ENCODE peak calls at places on chromosomes 6 and 20, in six cellular contexts. C, K, M, U, E and T are unnamed samples. For H3K4me1, the result is how much of the 10 kb centered on the place peaks cover.

GRCh38 chr6:145453376-145453775 is 281.9 kb downstream of the EPM2A start:
- DNase-seq in C (no peak), K (no peak), M (no peak), U (no peak), E (no peak), T (no peak)

GRCh38 chr6:127148511-127148910 is 30.0 kb downstream of the RSPO3 start:
- DNase-seq in C (no peak), K (no peak), M (no peak), U (no peak), E (no peak), T (no peak)

GRCh38 chr20:45639687-45640086 is 8.6 kb upstream of the WFDC9 start:
- DNase-seq in C (no peak), K (no peak), M (no peak), U (no peak), E (no peak), T (no peak)

GRCh38 chr6:120608826-120609225 is 725.5 kb downstream of the TBC1D32 start:
- DNase-seq in C (no peak), K (no peak), M (no peak), U (no peak), E (no peak), T (no peak)

GRCh38 chr6:161802231-161802630 is 528.4 kb upstream of the AGPAT4 start:
- DNase-seq in C (no peak), K (no peak), M (no peak), U (no peak), E (no peak), T (no peak)

GRCh38 chr6:83867527-83868161 is 8.2 kb downstream of the CYB5R4 start:
- DNase-seq in C (peak), K (peak), M (no peak), U (no peak), E (peak), T (peak)

GRCh38 chr6:87979737-87980136 is 67.9 kb upstream of the SPACA1 start:
- DNase-seq in C (no peak), K (no peak), M (no peak), U (no peak), E (no peak), T (no peak)

GRCh38 chr6:133609404-133610270 is 279.3 kb upstream of the TCF21 start:
- DNase-seq in C (no peak), K (no peak), M (no peak), U (no peak), E (no peak), T (no peak)

GRCh38 chr6:451847-452246 is 60.3 kb downstream of the IRF4 start:
- DNase-seq in C (no peak), K (no peak), M (no peak), U (no peak), E (no peak), T (no peak)

GRCh38 chr6:128464790-128465189 is 55.6 kb downstream of the PTPRK start:
- DNase-seq in C (no peak), K (no peak), M (no peak), U (no peak), E (no peak), T (no peak)

GRCh38 chr20:478949-479429 is 16.7 kb upstream of the TBC1D20 start:
- DNase-seq in C (peak), K (no peak), M (no peak), U (no peak), E (peak), T (peak)

GRCh38 chr20:11174861-11175260 is 501.1 kb upstream of the JAG1 start:
- DNase-seq in C (no peak), K (no peak), M (no peak), U (no peak), E (no peak), T (no peak)

GRCh38 chr20:3101737-3102574 is 17.4 kb upstream of the AVP start:
- DNase-seq in C (no peak), K (no peak), M (peak), U (no peak), E (no peak), T (no peak)

GRCh38 chr6:26156850-26157149 is 69.6 kb downstream of the HFE start:
- DNase-seq in C (no peak), K (no peak), M (no peak), U (no peak), E (no peak), T (no peak)

GRCh38 chr6:124967444-124967843 is 5.2 kb downstream of the RNF217 start:
- DNase-seq in C (no peak), K (no peak), M (no peak), U (no peak), E (no peak), T (no peak)

GRCh38 chr6:124970763-124971162 is 8.5 kb downstream of the RNF217 start:
- DNase-seq in C (no peak), K (no peak), M (no peak), U (no peak), E (no peak), T (no peak)

GRCh38 chr6:124970243-124970642 is 8.0 kb downstream of the RNF217 start:
- DNase-seq in C (no peak), K (no peak), M (no peak), U (no peak), E (no peak), T (no peak)

GRCh38 chr6:124964764-124965105 is 2.5 kb downstream of the RNF217 start:
- DNase-seq in C (no peak), K (no peak), M (no peak), U (no peak), E (no peak), T (no peak)

DNA sequence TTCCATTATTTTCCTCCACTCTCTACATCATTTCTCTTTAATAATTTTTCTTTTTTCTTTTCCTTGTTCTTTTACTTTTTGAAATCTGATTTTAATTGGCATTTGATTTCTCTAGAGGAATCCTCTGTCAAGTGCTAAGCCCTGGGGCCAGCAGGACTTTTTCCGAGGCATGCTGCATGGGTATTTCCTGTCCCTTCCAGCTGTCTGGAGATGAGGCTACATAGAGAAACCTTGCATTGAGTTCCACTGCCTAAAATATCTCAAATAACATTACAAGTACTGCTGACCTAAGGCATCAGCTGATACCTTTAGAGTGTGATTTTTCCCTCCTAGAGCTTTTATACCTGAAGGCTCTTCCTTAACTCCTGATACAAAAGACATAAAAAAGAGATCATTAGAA is 6.2 kb downstream of the RNF217 start:
- DNase-seq in C (no peak), K (no peak), M (no peak), U (no peak), E (no peak), T (no peak)
- H3K4me1 ChIP-seq in C (under half), K (half or more), M (under half), U (under half), E (under half), T (under half)

GRCh38 chr6:146955570-146955969 is 248.6 kb upstream of the STXBP5 start:
- DNase-seq in C (no peak), K (no peak), M (no peak), U (no peak), E (no peak), T (no peak)
- H3K4me1 ChIP-seq in C (under half), K (under half), M (under half), U (under half), E (under half), T (under half)

DNA sequence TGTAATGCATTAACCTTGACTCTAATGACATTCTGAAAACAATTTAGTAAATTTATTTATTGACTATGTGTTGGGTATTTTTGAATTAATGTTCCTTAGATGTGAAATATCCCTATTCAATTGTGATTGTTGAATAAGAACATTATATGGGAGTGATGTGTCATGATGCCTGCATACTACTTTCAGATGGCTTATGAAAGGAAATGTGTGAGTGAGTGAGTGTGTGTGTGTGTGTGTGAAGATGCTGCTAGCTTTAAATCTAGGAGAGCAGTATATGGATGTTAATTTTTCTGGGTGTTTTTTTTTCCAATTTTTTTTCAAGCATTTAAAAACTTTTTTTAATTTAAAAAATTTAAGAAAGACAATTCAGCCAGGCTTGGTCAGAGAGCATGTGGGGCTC is 32.5 kb upstream of the NT5E start:
- DNase-seq in C (no peak), K (no peak), M (no peak), U (no peak), E (no peak), T (no peak)
- H3K4me1 ChIP-seq in C (under half), K (under half), M (under half), U (under half), E (under half), T (under half)

DNA sequence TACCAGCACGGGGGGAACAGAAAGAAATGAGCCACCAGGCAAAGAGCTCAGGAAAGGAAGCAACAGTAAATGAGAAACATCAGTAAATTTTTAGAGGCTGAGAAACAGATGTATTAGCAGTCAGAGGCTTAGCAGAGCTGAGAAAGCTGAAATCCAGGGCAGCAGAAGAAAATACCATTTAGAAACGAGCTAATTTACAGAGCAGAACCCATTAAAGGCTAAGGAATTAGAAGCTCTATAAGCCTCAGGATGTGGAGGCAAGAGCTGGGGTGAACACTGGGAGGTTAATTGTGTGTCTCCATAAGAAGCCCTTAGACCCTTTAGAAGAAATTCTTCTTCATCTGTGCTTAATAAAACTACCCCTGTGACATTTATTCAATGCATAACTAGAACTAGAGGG is 178.6 kb upstream of the RGS17 start:
- DNase-seq in C (no peak), K (no peak), M (no peak), U (no peak), E (no peak), T (no peak)
- H3K4me1 ChIP-seq in C (under half), K (under half), M (under half), U (under half), E (under half), T (under half)

GRCh38 chr20:53894707-53895384 is 175.5 kb downstream of the BCAS1 start:
- DNase-seq in C (no peak), K (peak), M (no peak), U (no peak), E (no peak), T (no peak)
- H3K4me1 ChIP-seq in C (under half), K (under half), M (under half), U (under half), E (under half), T (under half)

GRCh38 chr6:157096105-157096504 is 227.2 kb downstream of the TMEM242 start:
- DNase-seq in C (no peak), K (no peak), M (peak), U (no peak), E (no peak), T (no peak)
- H3K4me1 ChIP-seq in C (under half), K (under half), M (under half), U (under half), E (under half), T (under half)

DNA sequence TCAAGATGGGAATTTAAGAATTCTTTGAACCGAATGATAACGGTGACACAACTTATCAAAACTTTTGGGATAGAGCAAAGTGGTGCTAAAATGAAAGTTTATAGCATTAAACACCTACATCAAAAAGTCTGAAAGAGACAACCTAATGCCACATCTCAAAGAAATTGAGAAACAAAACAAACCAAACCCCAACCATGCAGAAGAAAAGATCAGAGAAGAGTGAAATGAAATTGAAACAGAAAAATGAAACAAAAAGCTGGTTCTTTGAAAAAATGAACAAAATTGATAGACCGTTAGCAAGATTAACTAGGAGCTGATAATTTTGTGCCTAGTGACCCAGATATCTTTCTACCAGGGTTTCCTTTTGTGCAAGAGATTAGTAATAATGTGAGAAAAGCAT is 248.0 kb upstream of the EYS start:
- DNase-seq in C (no peak), K (no peak), M (no peak), U (no peak), E (no peak), T (no peak)
- H3K4me1 ChIP-seq in C (under half), K (under half), M (under half), U (under half), E (under half), T (under half)

GRCh38 chr6:71224011-71224410 is 64.6 kb upstream of the OGFRL1 start:
- DNase-seq in C (no peak), K (no peak), M (no peak), U (no peak), E (no peak), T (no peak)

GRCh38 chr6:71229466-71229865 is 59.1 kb upstream of the OGFRL1 start:
- DNase-seq in C (no peak), K (no peak), M (no peak), U (no peak), E (no peak), T (no peak)

GRCh38 chr6:71228461-71229041 is 60.1 kb upstream of the OGFRL1 start:
- DNase-seq in C (no peak), K (no peak), M (no peak), U (no peak), E (no peak), T (no peak)

GRCh38 chr6:71222676-71223075 is 65.9 kb upstream of the OGFRL1 start:
- DNase-seq in C (no peak), K (no peak), M (no peak), U (no peak), E (no peak), T (no peak)

GRCh38 chr6:71226151-71226550 is 62.5 kb upstream of the OGFRL1 start:
- DNase-seq in C (no peak), K (no peak), M (no peak), U (no peak), E (no peak), T (no peak)
- H3K4me1 ChIP-seq in C (under half), K (under half), M (under half), U (under half), E (under half), T (under half)

GRCh38 chr20:38601216-38602184 is at the start of gene ARHGAP40:
- DNase-seq in C (no peak), K (no peak), M (no peak), U (no peak), E (no peak), T (peak)

GRCh38 chr20:38603286-38603685 is 1.7 kb downstream of the ARHGAP40 start:
- DNase-seq in C (no peak), K (no peak), M (no peak), U (no peak), E (no peak), T (no peak)

GRCh38 chr20:38600057-38600456 is 1.6 kb upstream of the ARHGAP40 start:
- DNase-seq in C (no peak), K (no peak), M (no peak), U (no peak), E (no peak), T (no peak)

GRCh38 chr20:38604873-38605303 is 3.3 kb downstream of the ARHGAP40 start:
- DNase-seq in C (no peak), K (no peak), M (no peak), U (no peak), E (no peak), T (no peak)

GRCh38 chr20:38602185-38602581 is 574 bp downstream of the ARHGAP40 start:
- DNase-seq in C (no peak), K (no peak), M (no peak), U (no peak), E (no peak), T (no peak)
- H3K4me1 ChIP-seq in C (under half), K (under half), M (under half), U (under half), E (under half), T (under half)

GRCh38 chr6:137219664-137220252 is 573 bp upstream of the IFNGR1 start:
- DNase-seq in C (no peak), K (no peak), M (no peak), U (no peak), E (no peak), T (no peak)
- H3K4me1 ChIP-seq in C (under half), K (under half), M (under half), U (half or more), E (under half), T (under half)